ENCODE peak calls at places on chromosomes 7 and 10, in five cellular contexts. S is GM12864, K is brain microvascular endothelial cell, Q is neural progenitor cell, P is GM23248. Z is an unnamed sample.

GRCh38 chr10:133042061-133042460 is 45.7 kb upstream of the ADGRA1 start:
- DNase-seq in K (no peak), S (no peak), Q (no peak), P (no peak), Z (no peak)

GRCh38 chr7:134885967-134886352 is 100.3 kb upstream of the AGBL3 start:
- DNase-seq in P (peak; percentile 91), S (no peak), Q (no peak), K (peak; percentile 65), Z (no peak)

GRCh38 chr7:112104153-112104552 is 102.0 kb downstream of the DOCK4 start:
- DNase-seq in P (no peak), S (no peak), Q (no peak), K (no peak), Z (no peak)

GRCh38 chr7:33050425-33051318 is 11.9 kb downstream of the NT5C3A start:
- DNase-seq in K (peak; percentile 57), S (no peak), P (peak; percentile 61), Q (peak; percentile 33), Z (no peak)

GRCh38 chr7:22726345-22726848 is 603 bp upstream of the IL6 start:
- DNase-seq in K (peak; percentile 85), S (no peak), P (peak; percentile 91), Q (peak; percentile 71), Z (peak; percentile 64)

GRCh38 chr10:119706521-119707278 is 19.1 kb upstream of the INPP5F start:
- DNase-seq in Q (no peak), K (no peak), P (no peak), S (no peak), Z (no peak)

GRCh38 chr7:31974351-31974750 is 95.9 kb downstream of the PDE1C start:
- DNase-seq in S (no peak), Q (no peak), P (no peak), K (no peak), Z (no peak)

GRCh38 chr10:104881740-104882139 is 240.7 kb downstream of the SORCS3 start:
- DNase-seq in Q (no peak), K (no peak), P (no peak), S (no peak), Z (no peak)

GRCh38 chr10:21732067-21732772 is 198.2 kb downstream of the MLLT10 start:
- DNase-seq in P (peak; percentile 81), K (peak; percentile 39), Q (peak; percentile 92), S (peak; percentile 31), Z (peak; percentile 31)

GRCh38 chr7:44969701-44970494 is 8.9 kb downstream of the MYO1G start:
- DNase-seq in Q (no peak), S (no peak), P (no peak), K (no peak), Z (no peak)

GRCh38 chr10:59839576-59839975 is 66.8 kb downstream of the CCDC6 start:
- DNase-seq in Q (no peak), K (peak; percentile 31), P (peak; percentile 67), S (no peak), Z (peak; percentile 3)

GRCh38 chr10:104033966-104034365 is 51.7 kb downstream of the COL17A1 start:
- DNase-seq in K (no peak), Q (no peak), P (no peak), S (no peak), Z (no peak)

GRCh38 chr10:110462308-110463095 is 35.2 kb upstream of the DUSP5 start:
- DNase-seq in K (no peak), S (no peak), Q (no peak), P (no peak), Z (no peak)

GRCh38 chr7:92904292-92905131 is 68.1 kb upstream of the CDK6 start:
- DNase-seq in P (peak; percentile 95), S (peak; percentile 91), Q (no peak), K (peak; percentile 97), Z (peak; percentile 88)

GRCh38 chr7:93997868-93998267 is 6.3 kb downstream of the BET1 start:
- DNase-seq in S (no peak), Q (no peak), P (no peak), K (no peak), Z (no peak)

GRCh38 chr10:92834981-92835380 is 13.3 kb upstream of the EXOC6 start:
- DNase-seq in K (no peak), P (peak; percentile 19), Q (no peak), S (no peak), Z (no peak)

GRCh38 chr7:127798023-127798422 is 146.0 kb downstream of the SND1 start:
- DNase-seq in K (no peak), Q (no peak), P (peak; percentile 29), S (no peak), Z (no peak)

GRCh38 chr10:26780793-26781601 is 79.8 kb downstream of the ABI1 start:
- DNase-seq in P (peak; percentile 96), K (peak; percentile 78), Q (no peak), S (peak; percentile 26), Z (peak; percentile 68)

GRCh38 chr7:117669818-117670217 is 190.0 kb downstream of the CFTR start:
- DNase-seq in P (peak; percentile 23), Q (peak; percentile 48), S (no peak), K (no peak), Z (no peak)

DNA sequence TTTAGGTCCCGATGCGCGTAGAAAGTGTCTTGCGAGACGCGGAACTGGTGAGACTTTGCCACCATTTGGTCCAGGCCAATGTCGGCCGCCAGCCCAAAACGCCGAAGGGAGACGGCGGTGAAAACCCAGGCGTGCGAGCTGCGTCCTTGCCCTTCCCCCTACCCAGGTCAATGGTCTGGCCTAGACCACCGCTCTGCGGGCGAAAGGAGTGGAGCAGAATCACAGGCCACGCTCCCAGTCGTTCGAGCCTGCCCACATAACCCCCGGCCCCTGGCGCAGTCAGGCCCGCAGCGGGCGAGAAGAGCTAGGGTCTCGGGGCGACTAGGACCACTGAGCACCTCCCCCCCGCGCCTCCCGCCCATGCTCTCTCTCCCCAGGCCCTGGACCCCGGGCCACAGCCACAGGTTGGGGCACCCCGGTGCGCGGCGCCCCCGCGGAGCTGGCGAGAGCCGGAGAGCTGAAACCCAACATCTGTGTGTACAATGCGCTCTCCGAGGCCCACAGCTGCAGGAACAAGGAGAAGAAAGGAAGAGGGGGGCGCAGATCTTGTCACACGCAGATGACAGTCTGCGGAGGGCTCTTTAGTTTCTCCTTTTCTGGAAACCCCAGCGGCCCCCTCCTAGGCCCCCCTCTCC is 354.8 kb downstream of the DNAJB6 start:
- DNase-seq in K (no peak), S (no peak), Q (peak; percentile 52), P (no peak), Z (no peak)
- H3K4me3 ChIP-seq in K (peak overlapping the region; percentile 22), S (no peak overlapping the region), Q (peak overlapping the region; percentile 54), P (no peak overlapping the region), Z (no peak overlapping the region)

GRCh38 chr10:96721207-96721572 is 876 bp upstream of the PIK3AP1 start:
- DNase-seq in P (no peak), S (no peak), K (no peak), Q (no peak), Z (no peak)
- H3K4me3 ChIP-seq in P (no peak overlapping the region), S (peak overlapping the region; percentile 78), K (no peak overlapping the region), Q (peak overlapping the region; percentile 63), Z (no peak overlapping the region)

GRCh38 chr10:97570146-97570788 is 2.3 kb upstream of the ANKRD2 start:
- DNase-seq in S (no peak), Q (no peak), P (no peak), K (no peak), Z (no peak)

GRCh38 chr10:97570789-97571536 is 1.6 kb upstream of the ANKRD2 start:
- DNase-seq in S (no peak), P (no peak), K (no peak), Q (no peak), Z (peak; percentile 24)

GRCh38 chr10:97572214-97572989 is at the start of gene ANKRD2:
- DNase-seq in K (peak; percentile 53), Q (peak; percentile 84), P (peak; percentile 86), S (peak; percentile 31), Z (peak; percentile 63)

GRCh38 chr10:97573021-97573420 is 442 bp downstream of the ANKRD2 start:
- DNase-seq in S (no peak), Q (no peak), P (peak; percentile 27), K (peak; percentile 25), Z (no peak)

GRCh38 chr10:97571622-97572021 is 957 bp upstream of the ANKRD2 start:
- DNase-seq in K (no peak), S (no peak), P (no peak), Q (no peak), Z (no peak)
- H3K4me3 ChIP-seq in K (no peak overlapping the region), S (no peak overlapping the region), P (no peak overlapping the region), Q (no peak overlapping the region), Z (no peak overlapping the region)

GRCh38 chr10:125084191-125085186 is 75.9 kb downstream of the CTBP2 start:
- DNase-seq in P (peak; percentile 90), S (no peak), Q (no peak), K (peak; percentile 94), Z (peak; percentile 90)
- H3K4me3 ChIP-seq in P (no peak overlapping the region), S (no peak overlapping the region), Q (no peak overlapping the region), K (no peak overlapping the region), Z (no peak overlapping the region)

Z was measured in MG63.